ENCODE peak calls at places on chromosomes 12 and 14, in nine cellular contexts. One of them, this sample, is unnamed.
A peak's percentile ranks its signal among the peaks of the same experiment; 100 is the strongest.

GRCh38 chr12:114141916-114142564 is 175.9 kb upstream of the RBM19 start:
- DNase-seq in activated CD4-positive, alpha-beta T cell treated with anti-CD3 and anti-CD28 coated beads for 1 hour: no peak
- DNase-seq in neuronal stem cell: no peak
- DNase-seq in AG08396: no peak
- DNase-seq in stimulated activated CD4-positive, alpha-beta T cell treated with anti-CD3 and anti-CD28 coated beads, Interleukin-1b, Interleukin-23, amount 100 ng/mL, for 24 hours: no peak
- DNase-seq in NCI-H524: no peak
- DNase-seq in activated naive CD4-positive, alpha-beta T cell treated with anti-CD3 and anti-CD28 coated beads, Interleukin-2, amount 50 U/mL, for 72 hours: no peak
- DNase-seq in WERI-Rb-1: peak; percentile 5
- DNase-seq in COR-L47: no peak
- DNase-seq in this sample: no peak

GRCh38 chr12:65432606-65433005 is 154.1 kb downstream of the MSRB3 start:
- DNase-seq in activated CD4-positive, alpha-beta T cell treated with anti-CD3 and anti-CD28 coated beads for 1 hour: no peak
- DNase-seq in neuronal stem cell: no peak
- DNase-seq in AG08396: no peak
- DNase-seq in stimulated activated CD4-positive, alpha-beta T cell treated with anti-CD3 and anti-CD28 coated beads, Interleukin-1b, Interleukin-23, amount 100 ng/mL, for 24 hours: no peak
- DNase-seq in NCI-H524: no peak
- DNase-seq in activated naive CD4-positive, alpha-beta T cell treated with anti-CD3 and anti-CD28 coated beads, Interleukin-2, amount 50 U/mL, for 72 hours: no peak
- DNase-seq in WERI-Rb-1: no peak
- DNase-seq in COR-L47: no peak
- DNase-seq in this sample: no peak

GRCh38 chr14:97710726-97711125 is 913.5 kb downstream of the VRK1 start:
- DNase-seq in activated CD4-positive, alpha-beta T cell treated with anti-CD3 and anti-CD28 coated beads for 1 hour: no peak
- DNase-seq in neuronal stem cell: no peak
- DNase-seq in AG08396: no peak
- DNase-seq in stimulated activated CD4-positive, alpha-beta T cell treated with anti-CD3 and anti-CD28 coated beads, Interleukin-1b, Interleukin-23, amount 100 ng/mL, for 24 hours: no peak
- DNase-seq in NCI-H524: no peak
- DNase-seq in activated naive CD4-positive, alpha-beta T cell treated with anti-CD3 and anti-CD28 coated beads, Interleukin-2, amount 50 U/mL, for 72 hours: no peak
- DNase-seq in WERI-Rb-1: no peak
- DNase-seq in COR-L47: no peak
- DNase-seq in this sample: no peak

GRCh38 chr12:92702754-92703679 is at the start of gene PLEKHG7:
- DNase-seq in activated CD4-positive, alpha-beta T cell treated with anti-CD3 and anti-CD28 coated beads for 1 hour: no peak
- DNase-seq in neuronal stem cell: no peak
- DNase-seq in AG08396: no peak
- DNase-seq in stimulated activated CD4-positive, alpha-beta T cell treated with anti-CD3 and anti-CD28 coated beads, Interleukin-1b, Interleukin-23, amount 100 ng/mL, for 24 hours: no peak
- DNase-seq in NCI-H524: no peak
- DNase-seq in activated naive CD4-positive, alpha-beta T cell treated with anti-CD3 and anti-CD28 coated beads, Interleukin-2, amount 50 U/mL, for 72 hours: no peak
- DNase-seq in WERI-Rb-1: no peak
- DNase-seq in COR-L47: no peak
- DNase-seq in this sample: no peak

GRCh38 chr14:73943083-73943482 is 6.8 kb downstream of the FAM161B start:
- DNase-seq in activated CD4-positive, alpha-beta T cell treated with anti-CD3 and anti-CD28 coated beads for 1 hour: no peak
- DNase-seq in neuronal stem cell: no peak
- DNase-seq in AG08396: peak; percentile 66
- DNase-seq in stimulated activated CD4-positive, alpha-beta T cell treated with anti-CD3 and anti-CD28 coated beads, Interleukin-1b, Interleukin-23, amount 100 ng/mL, for 24 hours: no peak
- DNase-seq in NCI-H524: no peak
- DNase-seq in activated naive CD4-positive, alpha-beta T cell treated with anti-CD3 and anti-CD28 coated beads, Interleukin-2, amount 50 U/mL, for 72 hours: no peak
- DNase-seq in WERI-Rb-1: no peak
- DNase-seq in COR-L47: no peak
- DNase-seq in this sample: peak; percentile 79

GRCh38 chr12:39780527-39781446 is 161.2 kb upstream of the ABCD2 start:
- DNase-seq in activated CD4-positive, alpha-beta T cell treated with anti-CD3 and anti-CD28 coated beads for 1 hour: no peak
- DNase-seq in neuronal stem cell: no peak
- DNase-seq in AG08396: no peak
- DNase-seq in stimulated activated CD4-positive, alpha-beta T cell treated with anti-CD3 and anti-CD28 coated beads, Interleukin-1b, Interleukin-23, amount 100 ng/mL, for 24 hours: no peak
- DNase-seq in NCI-H524: no peak
- DNase-seq in activated naive CD4-positive, alpha-beta T cell treated with anti-CD3 and anti-CD28 coated beads, Interleukin-2, amount 50 U/mL, for 72 hours: no peak
- DNase-seq in WERI-Rb-1: no peak
- DNase-seq in COR-L47: peak; percentile 68
- DNase-seq in this sample: no peak

GRCh38 chr12:98146043-98146442 is 369.3 kb upstream of the TMPO start:
- DNase-seq in activated CD4-positive, alpha-beta T cell treated with anti-CD3 and anti-CD28 coated beads for 1 hour: no peak
- DNase-seq in neuronal stem cell: no peak
- DNase-seq in AG08396: no peak
- DNase-seq in stimulated activated CD4-positive, alpha-beta T cell treated with anti-CD3 and anti-CD28 coated beads, Interleukin-1b, Interleukin-23, amount 100 ng/mL, for 24 hours: no peak
- DNase-seq in NCI-H524: no peak
- DNase-seq in activated naive CD4-positive, alpha-beta T cell treated with anti-CD3 and anti-CD28 coated beads, Interleukin-2, amount 50 U/mL, for 72 hours: no peak
- DNase-seq in WERI-Rb-1: no peak
- DNase-seq in COR-L47: no peak
- DNase-seq in this sample: no peak

GRCh38 chr12:30622509-30622908 is 73.2 kb downstream of the IPO8 start:
- DNase-seq in activated CD4-positive, alpha-beta T cell treated with anti-CD3 and anti-CD28 coated beads for 1 hour: no peak
- DNase-seq in neuronal stem cell: no peak
- DNase-seq in AG08396: peak; percentile 36
- DNase-seq in stimulated activated CD4-positive, alpha-beta T cell treated with anti-CD3 and anti-CD28 coated beads, Interleukin-1b, Interleukin-23, amount 100 ng/mL, for 24 hours: no peak
- DNase-seq in NCI-H524: no peak
- DNase-seq in activated naive CD4-positive, alpha-beta T cell treated with anti-CD3 and anti-CD28 coated beads, Interleukin-2, amount 50 U/mL, for 72 hours: peak; percentile 10
- DNase-seq in WERI-Rb-1: no peak
- DNase-seq in COR-L47: no peak
- DNase-seq in this sample: peak; percentile 80

GRCh38 chr12:63846249-63846967 is 1.9 kb downstream of the SRGAP1 start:
- DNase-seq in activated CD4-positive, alpha-beta T cell treated with anti-CD3 and anti-CD28 coated beads for 1 hour: no peak
- DNase-seq in neuronal stem cell: no peak
- DNase-seq in AG08396: no peak
- DNase-seq in stimulated activated CD4-positive, alpha-beta T cell treated with anti-CD3 and anti-CD28 coated beads, Interleukin-1b, Interleukin-23, amount 100 ng/mL, for 24 hours: no peak
- DNase-seq in NCI-H524: no peak
- DNase-seq in activated naive CD4-positive, alpha-beta T cell treated with anti-CD3 and anti-CD28 coated beads, Interleukin-2, amount 50 U/mL, for 72 hours: no peak
- DNase-seq in WERI-Rb-1: no peak
- DNase-seq in COR-L47: peak; percentile 32
- DNase-seq in this sample: peak; percentile 41

GRCh38 chr12:39412210-39412609 is 30.7 kb downstream of the KIF21A start:
- DNase-seq in activated CD4-positive, alpha-beta T cell treated with anti-CD3 and anti-CD28 coated beads for 1 hour: no peak
- DNase-seq in neuronal stem cell: no peak
- DNase-seq in AG08396: no peak
- DNase-seq in stimulated activated CD4-positive, alpha-beta T cell treated with anti-CD3 and anti-CD28 coated beads, Interleukin-1b, Interleukin-23, amount 100 ng/mL, for 24 hours: no peak
- DNase-seq in NCI-H524: no peak
- DNase-seq in activated naive CD4-positive, alpha-beta T cell treated with anti-CD3 and anti-CD28 coated beads, Interleukin-2, amount 50 U/mL, for 72 hours: no peak
- DNase-seq in WERI-Rb-1: no peak
- DNase-seq in COR-L47: no peak
- DNase-seq in this sample: no peak

GRCh38 chr12:21529456-21529855 is 3.4 kb downstream of the SPX start:
- DNase-seq in activated CD4-positive, alpha-beta T cell treated with anti-CD3 and anti-CD28 coated beads for 1 hour: no peak
- DNase-seq in neuronal stem cell: no peak
- DNase-seq in AG08396: no peak
- DNase-seq in stimulated activated CD4-positive, alpha-beta T cell treated with anti-CD3 and anti-CD28 coated beads, Interleukin-1b, Interleukin-23, amount 100 ng/mL, for 24 hours: no peak
- DNase-seq in NCI-H524: no peak
- DNase-seq in activated naive CD4-positive, alpha-beta T cell treated with anti-CD3 and anti-CD28 coated beads, Interleukin-2, amount 50 U/mL, for 72 hours: no peak
- DNase-seq in WERI-Rb-1: no peak
- DNase-seq in COR-L47: no peak
- DNase-seq in this sample: no peak

GRCh38 chr14:82080319-82080718 is 546.7 kb upstream of the SEL1L start:
- DNase-seq in activated CD4-positive, alpha-beta T cell treated with anti-CD3 and anti-CD28 coated beads for 1 hour: no peak
- DNase-seq in neuronal stem cell: no peak
- DNase-seq in AG08396: no peak
- DNase-seq in stimulated activated CD4-positive, alpha-beta T cell treated with anti-CD3 and anti-CD28 coated beads, Interleukin-1b, Interleukin-23, amount 100 ng/mL, for 24 hours: no peak
- DNase-seq in NCI-H524: no peak
- DNase-seq in activated naive CD4-positive, alpha-beta T cell treated with anti-CD3 and anti-CD28 coated beads, Interleukin-2, amount 50 U/mL, for 72 hours: no peak
- DNase-seq in WERI-Rb-1: no peak
- DNase-seq in COR-L47: peak; percentile 78
- DNase-seq in this sample: no peak

GRCh38 chr14:91103116-91103515 is 10.8 kb upstream of the DGLUCY start:
- DNase-seq in activated CD4-positive, alpha-beta T cell treated with anti-CD3 and anti-CD28 coated beads for 1 hour: no peak
- DNase-seq in neuronal stem cell: no peak
- DNase-seq in AG08396: no peak
- DNase-seq in stimulated activated CD4-positive, alpha-beta T cell treated with anti-CD3 and anti-CD28 coated beads, Interleukin-1b, Interleukin-23, amount 100 ng/mL, for 24 hours: no peak
- DNase-seq in NCI-H524: no peak
- DNase-seq in activated naive CD4-positive, alpha-beta T cell treated with anti-CD3 and anti-CD28 coated beads, Interleukin-2, amount 50 U/mL, for 72 hours: no peak
- DNase-seq in WERI-Rb-1: no peak
- DNase-seq in COR-L47: no peak
- DNase-seq in this sample: no peak

GRCh38 chr12:55831407-55831880 is 2.1 kb upstream of the DNAJC14 start:
- DNase-seq in activated CD4-positive, alpha-beta T cell treated with anti-CD3 and anti-CD28 coated beads for 1 hour: no peak
- DNase-seq in neuronal stem cell: no peak
- DNase-seq in AG08396: no peak
- DNase-seq in stimulated activated CD4-positive, alpha-beta T cell treated with anti-CD3 and anti-CD28 coated beads, Interleukin-1b, Interleukin-23, amount 100 ng/mL, for 24 hours: no peak
- DNase-seq in NCI-H524: no peak
- DNase-seq in activated naive CD4-positive, alpha-beta T cell treated with anti-CD3 and anti-CD28 coated beads, Interleukin-2, amount 50 U/mL, for 72 hours: no peak
- DNase-seq in WERI-Rb-1: no peak
- DNase-seq in COR-L47: no peak
- DNase-seq in this sample: no peak

GRCh38 chr14:96098309-96098998 is 59.3 kb downstream of the C14orf132 start:
- DNase-seq in activated CD4-positive, alpha-beta T cell treated with anti-CD3 and anti-CD28 coated beads for 1 hour: no peak
- DNase-seq in neuronal stem cell: peak; percentile 45
- DNase-seq in AG08396: peak; percentile 76
- DNase-seq in stimulated activated CD4-positive, alpha-beta T cell treated with anti-CD3 and anti-CD28 coated beads, Interleukin-1b, Interleukin-23, amount 100 ng/mL, for 24 hours: no peak
- DNase-seq in NCI-H524: peak; percentile 96
- DNase-seq in activated naive CD4-positive, alpha-beta T cell treated with anti-CD3 and anti-CD28 coated beads, Interleukin-2, amount 50 U/mL, for 72 hours: peak; percentile 21
- DNase-seq in WERI-Rb-1: peak; percentile 87
- DNase-seq in COR-L47: peak; percentile 93
- DNase-seq in this sample: peak; percentile 79

GRCh38 chr12:27826076-27826475 is 46.0 kb upstream of the MANSC4 start:
- DNase-seq in activated CD4-positive, alpha-beta T cell treated with anti-CD3 and anti-CD28 coated beads for 1 hour: no peak
- DNase-seq in neuronal stem cell: no peak
- DNase-seq in AG08396: no peak
- DNase-seq in stimulated activated CD4-positive, alpha-beta T cell treated with anti-CD3 and anti-CD28 coated beads, Interleukin-1b, Interleukin-23, amount 100 ng/mL, for 24 hours: no peak
- DNase-seq in NCI-H524: no peak
- DNase-seq in activated naive CD4-positive, alpha-beta T cell treated with anti-CD3 and anti-CD28 coated beads, Interleukin-2, amount 50 U/mL, for 72 hours: no peak
- DNase-seq in WERI-Rb-1: no peak
- DNase-seq in COR-L47: no peak
- DNase-seq in this sample: no peak